ENCODE peak calls at places on chromosomes 2 and 18, in four cellular contexts. D, F, Q and V are unnamed samples.

GRCh38 chr18:61001138-61001537 is 332.1 kb upstream of the CDH20 start:
- DNase-seq in F (no peak), Q (no peak), D (no peak), V (no peak)

GRCh38 chr2:234773129-234773528 is 178.7 kb upstream of the SH3BP4 start:
- DNase-seq in F (no peak), Q (no peak), D (no peak), V (no peak)

GRCh38 chr2:120818441-120818920 is 82.8 kb downstream of the GLI2 start:
- DNase-seq in Q (no peak), F (no peak), D (no peak), V (no peak)

GRCh38 chr2:27496357-27497287 is at the start of gene GCKR:
- DNase-seq in Q (peak; percentile 85), F (peak; percentile 24), D (no peak), V (no peak)

GRCh38 chr18:51012441-51012840 is 17.6 kb upstream of the SMAD4 start:
- DNase-seq in D (no peak), F (no peak), Q (no peak), V (no peak)

GRCh38 chr2:105800036-105800755 is 55.5 kb downstream of the NCK2 start:
- DNase-seq in F (no peak), D (no peak), Q (peak; percentile 65), V (no peak)

GRCh38 chr2:238505119-238505891 is 78.6 kb downstream of the ASB1 start:
- DNase-seq in F (peak; percentile 23), D (no peak), Q (peak; percentile 24), V (no peak)

GRCh38 chr18:10314111-10314510 is 140.3 kb upstream of the APCDD1 start:
- DNase-seq in Q (no peak), F (no peak), D (no peak), V (no peak)

GRCh38 chr2:166825914-166826313 is 62.4 kb upstream of the XIRP2 start:
- DNase-seq in D (no peak), Q (no peak), F (no peak), V (no peak)

GRCh38 chr2:216299588-216299987 is 72.7 kb downstream of the MARCHF4 start:
- DNase-seq in F (no peak), Q (no peak), D (no peak), V (no peak)

GRCh38 chr2:180707867-180708205 is 272.6 kb upstream of the UBE2E3 start:
- DNase-seq in D (no peak), Q (peak; percentile 4), F (no peak), V (no peak)

GRCh38 chr2:190562121-190562520 is 27.6 kb upstream of the NEMP2 start:
- DNase-seq in F (no peak), Q (no peak), D (no peak), V (no peak)

GRCh38 chr2:227597993-227598392 is 700 bp upstream of the SCYGR2 start:
- DNase-seq in D (no peak), Q (peak; percentile 18), F (no peak), V (no peak)

GRCh38 chr2:230174466-230174865 is 45.3 kb downstream of the SP110 start:
- DNase-seq in F (no peak), Q (no peak), D (no peak), V (no peak)

GRCh38 chr2:80489718-80490117 is 185.2 kb upstream of the LRRTM1 start:
- DNase-seq in F (no peak), Q (no peak), D (no peak), V (no peak)

GRCh38 chr2:10390369-10390801 is 57.7 kb downstream of the ODC1 start:
- DNase-seq in F (no peak), Q (no peak), D (no peak), V (no peak)

GRCh38 chr2:21008790-21009661 is 34.8 kb downstream of the APOB start:
- DNase-seq in D (no peak), F (no peak), Q (no peak), V (no peak)

GRCh38 chr2:195596840-195597239 is 60.2 kb upstream of the SLC39A10 start:
- DNase-seq in Q (no peak), F (no peak), D (no peak), V (no peak)

GRCh38 chr2:172972005-172972619 is 103.5 kb upstream of the MAP3K20 start:
- DNase-seq in F (peak; percentile 72), Q (peak; percentile 52), D (no peak), V (peak; percentile 78)

GRCh38 chr18:44869533-44869932 is 188.8 kb downstream of the SETBP1 start:
- DNase-seq in Q (no peak), F (no peak), D (no peak), V (no peak)

GRCh38 chr2:53782681-53783080 is 4.1 kb downstream of the ASB3 start:
- DNase-seq in D (no peak), Q (no peak), F (no peak), V (no peak)

GRCh38 chr2:110872521-110872920 is 140.1 kb downstream of the ACOXL start:
- DNase-seq in Q (no peak), D (no peak), F (no peak), V (no peak)

GRCh38 chr18:3998698-3999333 is 456.3 kb downstream of the DLGAP1 start:
- DNase-seq in D (no peak), F (peak; percentile 20), Q (peak; percentile 14), V (peak; percentile 8)

DNA sequence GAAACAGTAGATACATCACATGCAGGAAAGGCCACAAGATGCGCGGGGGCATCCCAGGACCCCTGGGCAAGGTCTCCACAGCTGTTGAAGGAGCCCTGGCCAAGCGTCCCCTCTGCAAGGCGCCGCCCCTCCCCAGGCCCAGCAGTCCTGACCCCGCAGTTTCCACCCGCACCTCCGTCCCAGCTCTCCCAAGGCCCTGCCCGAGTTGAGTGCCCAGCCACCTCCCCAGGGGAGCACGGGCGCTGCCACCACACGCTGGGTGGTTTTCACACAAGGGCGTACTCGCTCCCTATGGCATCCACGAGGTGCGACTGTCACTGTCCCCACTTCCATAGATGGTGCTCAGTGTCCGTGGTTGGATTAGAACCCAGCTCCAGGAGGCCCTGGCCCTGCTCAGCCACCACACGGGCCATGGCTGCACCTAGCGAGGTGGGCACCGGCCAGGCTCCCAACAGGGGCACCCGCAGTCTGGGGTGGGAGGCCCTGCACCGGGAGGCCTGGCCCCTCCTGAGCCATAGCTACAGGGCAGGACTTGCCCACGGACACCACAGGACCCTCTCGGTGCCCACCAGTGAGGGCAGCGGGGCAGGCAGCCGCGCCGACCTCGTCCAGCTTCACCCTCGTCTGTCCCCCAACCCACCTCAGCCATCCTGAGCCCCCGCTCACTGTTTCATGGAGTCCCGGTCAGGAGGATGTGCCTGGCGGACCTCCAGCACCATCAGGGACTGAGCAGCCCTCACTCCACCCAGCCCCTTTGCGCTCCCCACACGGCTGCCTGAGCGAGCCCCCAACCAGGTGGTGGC is 36.0 kb downstream of the KIF1A start:
- DNase-seq in Q (no peak), F (no peak), D (no peak), V (no peak)
- TF ChIP-seq BHLHE40 in Q (no peak), F (no peak), D (no peak), V (no peak)

GRCh38 chr2:200963129-200963917 is at the start of gene ORC2:
- DNase-seq in Q (peak; percentile 96), F (peak; percentile 94), D (peak; percentile 78), V (peak; percentile 93)

GRCh38 chr2:200968735-200969134 is 5.3 kb upstream of the ORC2 start:
- DNase-seq in F (no peak), D (no peak), Q (peak; percentile 24), V (no peak)

GRCh38 chr2:200968162-200968561 is 4.7 kb upstream of the ORC2 start:
- DNase-seq in D (no peak), Q (peak; percentile 62), F (no peak), V (no peak)

GRCh38 chr2:200964498-200964897 is 1.0 kb upstream of the ORC2 start:
- DNase-seq in Q (no peak), F (no peak), D (no peak), V (no peak)

DNA sequence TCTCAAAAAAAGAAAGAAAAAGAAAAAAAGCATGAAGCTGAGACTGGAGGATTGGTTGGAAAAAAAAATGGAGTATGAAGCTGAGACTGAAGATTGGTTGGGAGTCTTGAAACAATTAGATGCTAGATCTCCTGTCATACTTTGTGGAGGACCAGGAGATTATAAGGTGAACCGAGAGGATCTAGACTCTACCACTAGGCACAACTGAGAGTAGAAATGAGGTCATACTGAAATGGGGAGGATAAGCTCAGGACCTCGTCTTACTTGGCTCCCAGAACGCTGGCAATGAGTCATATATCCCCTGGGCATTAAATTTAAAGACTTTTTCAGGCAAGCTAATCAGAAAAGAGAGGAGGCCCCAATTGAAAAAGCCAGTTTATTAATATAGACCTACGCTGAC is 3.3 kb upstream of the ORC2 start:
- DNase-seq in D (peak; percentile 31), F (peak; percentile 32), Q (no peak), V (peak; percentile 54)
- TF ChIP-seq FOXM1 in D (no peak), F (no peak), Q (no peak), V (no peak)

GRCh38 chr2:144533221-144533620 is 13.3 kb upstream of the ZEB2 start:
- DNase-seq in Q (no peak), F (no peak), D (no peak), V (no peak)
- TF ChIP-seq SP1 in Q (no peak), F (no peak), D (no peak), V (no peak)

DNA sequence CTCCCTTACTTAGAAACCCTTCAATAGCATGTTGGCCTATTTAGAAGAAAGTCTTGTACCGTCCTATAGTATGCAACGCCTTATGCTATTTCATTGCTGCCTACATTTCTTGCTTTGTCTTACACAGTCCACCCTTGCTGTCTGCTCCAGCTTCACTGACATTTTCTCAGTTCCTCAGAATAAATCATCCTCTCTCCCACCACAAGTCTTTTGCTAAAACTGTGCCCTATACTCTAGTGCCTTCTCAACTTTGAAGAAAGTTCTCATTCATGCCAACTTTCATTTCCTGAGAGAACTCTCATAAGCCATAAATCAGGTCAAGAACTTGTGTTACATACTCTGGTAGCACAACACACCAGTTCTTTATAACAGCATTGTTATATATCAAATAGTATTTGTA is 54.3 kb upstream of the COL3A1 start:
- DNase-seq in F (no peak), Q (no peak), D (peak; percentile 15), V (no peak)
- TF ChIP-seq BHLHE40 in F (no peak), Q (no peak), D (no peak), V (no peak)